ENCODE peak calls at places on chromosomes 6 and 20, in six cellular contexts. L, N, V, T, Q and J are unnamed samples.
A peak's percentile ranks its signal among the peaks of the same experiment; 100 is the strongest.

GRCh38 chr20:21767739-21768223 is 62.3 kb downstream of the PAX1 start:
- DNase-seq in T (no peak), Q (no peak), N (no peak), L (no peak), V (peak; percentile 21), J (no peak)

GRCh38 chr6:31272431-31272830 is 539 bp upstream of the HLA-C start:
- DNase-seq in N (no peak), V (no peak), T (no peak), Q (peak; percentile 3), L (peak; percentile 22), J (no peak)

GRCh38 chr6:42963855-42964605 is 3.5 kb downstream of the GNMT start:
- DNase-seq in N (no peak), Q (peak; percentile 52), L (peak; percentile 62), T (no peak), V (peak; percentile 75), J (no peak)

GRCh38 chr6:133889557-133890301 is 816 bp downstream of the TCF21 start:
- DNase-seq in L (no peak), Q (no peak), T (no peak), N (no peak), V (peak; percentile 45), J (peak; percentile 90)

GRCh38 chr6:12289655-12290489 is at the start of gene EDN1:
- DNase-seq in Q (peak; percentile 74), V (peak; percentile 82), T (peak; percentile 92), L (peak; percentile 86), N (peak; percentile 51), J (peak; percentile 95)

GRCh38 chr6:154239392-154239791 is 117.2 kb downstream of the IPCEF1 start:
- DNase-seq in V (no peak), N (no peak), Q (no peak), L (no peak), T (no peak), J (no peak)

GRCh38 chr6:121823437-121823851 is 388.0 kb downstream of the GJA1 start:
- DNase-seq in V (no peak), Q (peak; percentile 24), T (no peak), N (no peak), L (no peak), J (no peak)

GRCh38 chr6:13767121-13767794 is 47.1 kb downstream of the MCUR1 start:
- DNase-seq in V (peak; percentile 36), Q (peak; percentile 50), T (peak; percentile 80), N (no peak), L (no peak), J (no peak)

GRCh38 chr6:105431226-105431625 is 28.3 kb upstream of the PREP start:
- DNase-seq in T (no peak), L (peak; percentile 44), V (peak; percentile 19), N (peak; percentile 17), Q (peak; percentile 50), J (no peak)

GRCh38 chr20:59462249-59462648 is 142.1 kb upstream of the PHACTR3 start:
- DNase-seq in T (no peak), V (no peak), L (no peak), Q (no peak), N (no peak), J (no peak)

GRCh38 chr20:33687993-33688937 is 2.1 kb upstream of the E2F1 start:
- DNase-seq in Q (no peak), V (no peak), N (no peak), T (no peak), L (no peak), J (no peak)

GRCh38 chr20:45218636-45219035 is 2.5 kb upstream of the SEMG2 start:
- DNase-seq in V (no peak), L (no peak), T (no peak), Q (no peak), N (no peak), J (no peak)

GRCh38 chr6:112021911-112022310 is 32.0 kb upstream of the CCN6 start:
- DNase-seq in V (no peak), N (no peak), T (no peak), Q (no peak), L (no peak), J (no peak)